ENCODE peak calls at places on chromosome 21, in ten cellular contexts. R is pancreas; P is posterior cingulate gyrus; S is T-helper 17 cell; Q is NCI-H69; M is stimulated activated CD8-positive, alpha-beta memory T cell treated with anti-CD3 and anti-CD28 coated beads, Interleukin-4, amount 100 ng/mL, for 24 hours; W is NCI-H146; N is T-helper 9 cell; O is DMS 273 treated with DMSO at 0.1 percent for 48 hours; E is heart left ventricle. V is an unnamed sample.

GRCh38 chr21:37300114-37300746 is 33.1 kb upstream of the VPS26C start:
- DNase-seq in E (no peak), R (no peak), M (no peak), Q (no peak), W (no peak), S (no peak), N (no peak), P (no peak), O (no peak), V (no peak)

GRCh38 chr21:25837545-25838263 is 102.9 kb downstream of the GABPA start:
- DNase-seq in Q (no peak), S (no peak), W (no peak), R (no peak), O (no peak), M (no peak), E (no peak), P (no peak), N (no peak), V (peak; percentile 79)

GRCh38 chr21:41560701-41561158 is 52.8 kb upstream of the TMPRSS2 start:
- DNase-seq in R (no peak), P (no peak), M (no peak), W (no peak), Q (no peak), S (no peak), E (no peak), O (no peak), N (no peak), V (no peak)

GRCh38 chr21:32112194-32112593 is 166.7 kb downstream of the MIS18A start:
- DNase-seq in N (no peak), R (no peak), M (no peak), O (no peak), P (no peak), W (peak; percentile 70), S (no peak), Q (peak; percentile 68), E (no peak), V (no peak)

GRCh38 chr21:46253610-46254124 is 25.1 kb upstream of the LSS start:
- DNase-seq in R (no peak), W (no peak), P (no peak), Q (no peak), N (peak; percentile 14), M (peak; percentile 36), E (peak; percentile 12), O (no peak), S (peak; percentile 22), V (peak; percentile 57)

GRCh38 chr21:46559291-46559983 is 45.4 kb downstream of the S100B start:
- DNase-seq in S (peak; percentile 26), P (no peak), Q (no peak), N (peak; percentile 32), O (no peak), W (no peak), R (no peak), M (peak; percentile 62), E (no peak), V (no peak)

GRCh38 chr21:40534886-40535285 is 312.1 kb downstream of the DSCAM start:
- DNase-seq in P (no peak), O (no peak), W (no peak), Q (no peak), M (no peak), R (no peak), S (no peak), E (no peak), N (no peak), V (no peak)

GRCh38 chr21:41258617-41259016 is 58.0 kb upstream of the FAM3B start:
- DNase-seq in N (no peak), Q (no peak), E (no peak), O (no peak), P (no peak), S (no peak), M (no peak), R (no peak), W (peak; percentile 33), V (no peak)

GRCh38 chr21:14876464-14876863 is 188.3 kb downstream of the NRIP1 start:
- DNase-seq in E (no peak), P (no peak), W (no peak), Q (peak; percentile 90), O (peak; percentile 72), R (no peak), M (no peak), N (no peak), S (no peak), V (no peak)

GRCh38 chr21:37416914-37417313 is 50.3 kb downstream of the DYRK1A start:
- DNase-seq in E (no peak), P (no peak), M (no peak), O (no peak), R (no peak), S (no peak), W (no peak), N (no peak), Q (no peak), V (no peak)

GRCh38 chr21:35026617-35027557 is 22.2 kb downstream of the RUNX1 start:
- DNase-seq in P (no peak), E (peak; percentile 88), Q (no peak), O (no peak), N (peak; percentile 76), R (no peak), M (peak; percentile 73), W (peak; percentile 10), S (peak; percentile 78), V (peak; percentile 80)

GRCh38 chr21:44914176-44914874 is 6.4 kb downstream of the ITGB2 start:
- DNase-seq in Q (no peak), E (peak; percentile 77), S (no peak), N (peak; percentile 32), R (peak; percentile 59), P (no peak), W (no peak), O (no peak), M (peak; percentile 55), V (no peak)

GRCh38 chr21:46124083-46124925 is 26.4 kb downstream of the COL6A2 start:
- DNase-seq in P (peak; percentile 4), Q (no peak), S (no peak), O (no peak), N (no peak), R (peak; percentile 57), W (no peak), M (no peak), E (peak; percentile 34), V (no peak)

GRCh38 chr21:36709868-36710728 is 11.2 kb downstream of the SIM2 start:
- DNase-seq in E (no peak), N (no peak), P (no peak), S (no peak), R (no peak), O (no peak), M (no peak), W (no peak), Q (no peak), V (no peak)

GRCh38 chr21:37878946-37879660 is 37.2 kb downstream of the KCNJ6 start:
- DNase-seq in M (no peak), P (no peak), E (no peak), N (no peak), O (peak; percentile 45), R (no peak), S (no peak), W (peak; percentile 0), Q (peak; percentile 94), V (peak; percentile 95)

GRCh38 chr21:21605502-21605901 is 607.3 kb downstream of the NCAM2 start:
- DNase-seq in N (no peak), Q (no peak), W (no peak), S (no peak), E (no peak), R (no peak), M (no peak), O (no peak), P (no peak), V (no peak)

GRCh38 chr21:34022557-34023335 is 50.6 kb upstream of the MRPS6 start:
- DNase-seq in E (no peak), N (no peak), W (peak; percentile 27), P (no peak), O (no peak), R (no peak), M (peak; percentile 35), Q (peak; percentile 28), S (no peak), V (no peak)

GRCh38 chr21:45324430-45325205 is 36.9 kb upstream of the POFUT2 start:
- DNase-seq in R (peak; percentile 78), O (no peak), Q (no peak), P (no peak), W (no peak), E (peak; percentile 63), N (no peak), M (no peak), S (no peak), V (no peak)

GRCh38 chr21:31490471-31490870 is 146.4 kb upstream of the TIAM1 start:
- DNase-seq in P (no peak), W (no peak), O (no peak), M (no peak), S (no peak), R (no peak), Q (peak; percentile 53), N (no peak), E (no peak), V (no peak)

GRCh38 chr21:18244721-18245486 is at the start of gene CHODL:
- DNase-seq in N (no peak), W (no peak), S (no peak), E (peak; percentile 52), R (peak; percentile 67), O (no peak), Q (peak; percentile 86), M (no peak), P (no peak), V (peak; percentile 4)

GRCh38 chr21:44443891-44444285 is 11.4 kb upstream of the LRRC3 start:
- DNase-seq in O (no peak), Q (no peak), M (no peak), W (no peak), E (no peak), R (no peak), N (no peak), P (no peak), S (no peak), V (no peak)

GRCh38 chr21:38400195-38400695 is 98.0 kb downstream of the ERG start:
- DNase-seq in E (no peak), P (no peak), S (no peak), Q (no peak), M (no peak), O (no peak), W (no peak), R (no peak), N (no peak), V (no peak)

GRCh38 chr21:20882462-20883415 is 115.5 kb upstream of the NCAM2 start:
- DNase-seq in N (no peak), E (no peak), W (peak; percentile 50), M (no peak), O (no peak), R (no peak), Q (peak; percentile 83), S (no peak), P (no peak), V (peak; percentile 71)

GRCh38 chr21:25827513-25827912 is 92.7 kb downstream of the GABPA start:
- DNase-seq in Q (no peak), M (no peak), E (no peak), O (no peak), S (no peak), P (no peak), N (no peak), R (no peak), W (no peak), V (no peak)